ENCODE peak calls at places on chromosomes 5 and 9, in seven cellular contexts. U is kidney epithelial cell; R is AG10803; X is cardiac fibroblast; W is neural crest cell; S is CD4-positive, alpha-beta T cell; L is stimulated activated CD4-positive, alpha-beta T cell treated with anti-CD3 and anti-CD28 coated beads, TNF-alpha, amount 100 ng/mL, for 48 hours. C is an unnamed sample.

GRCh38 chr9:133514475-133515239 is 10.1 kb downstream of the MYMK start:
- DNase-seq in L (no peak), R (no peak), W (no peak), X (peak), S (no peak), U (no peak), C (no peak)

GRCh38 chr5:160359816-160360215 is 10.6 kb downstream of the C1QTNF2 start:
- DNase-seq in L (no peak), U (no peak), S (no peak), R (no peak), W (no peak), X (no peak), C (no peak)

GRCh38 chr5:138029944-138030343 is 2.9 kb downstream of the FAM13B start:
- DNase-seq in X (no peak), S (no peak), W (no peak), U (no peak), R (no peak), L (no peak), C (no peak)

GRCh38 chr5:132238901-132239500 is 11.3 kb upstream of the P4HA2 start:
- DNase-seq in U (no peak), S (no peak), L (no peak), R (no peak), X (no peak), W (no peak), C (peak)

GRCh38 chr9:14926941-14927624 is 16.9 kb upstream of the FREM1 start:
- DNase-seq in W (no peak), L (no peak), R (no peak), S (no peak), U (no peak), X (peak), C (no peak)

GRCh38 chr5:43386960-43387362 is 25.2 kb downstream of the CCL28 start:
- DNase-seq in U (no peak), L (no peak), W (no peak), X (no peak), S (no peak), R (no peak), C (no peak)

GRCh38 chr9:137411670-137412380 is 11.1 kb downstream of the EXD3 start:
- DNase-seq in L (peak), R (peak), S (no peak), W (no peak), X (peak), U (peak), C (peak)

GRCh38 chr5:2998106-2998505 is 246.6 kb upstream of the IRX2 start:
- DNase-seq in U (no peak), L (no peak), W (no peak), X (no peak), S (no peak), R (no peak), C (no peak)

GRCh38 chr5:39599721-39600431 is 175.1 kb upstream of the DAB2 start:
- DNase-seq in R (peak), U (no peak), S (no peak), X (peak), W (no peak), L (no peak), C (peak)

GRCh38 chr5:78636682-78637081 is 11.9 kb downstream of the LHFPL2 start:
- DNase-seq in S (no peak), U (no peak), R (no peak), L (no peak), X (no peak), W (no peak), C (no peak)

GRCh38 chr5:97111004-97111403 is 31.4 kb downstream of the LIX1 start:
- DNase-seq in L (no peak), U (no peak), S (no peak), W (no peak), R (no peak), X (no peak), C (no peak)

GRCh38 chr9:98318041-98318790 is 62.8 kb upstream of the TBC1D2 start:
- DNase-seq in X (no peak), W (no peak), L (no peak), U (no peak), R (no peak), S (no peak), C (no peak)

GRCh38 chr5:59835782-59836181 is 57.7 kb downstream of the PDE4D start:
- DNase-seq in U (no peak), W (no peak), S (no peak), L (no peak), X (no peak), R (no peak), C (no peak)

GRCh38 chr5:179120951-179121666 is 60.9 kb downstream of the ZNF354C start:
- DNase-seq in W (no peak), R (no peak), S (no peak), L (no peak), U (no peak), X (no peak), C (no peak)

GRCh38 chr9:23677446-23677845 is 148.6 kb downstream of the ELAVL2 start:
- DNase-seq in L (no peak), X (no peak), S (no peak), U (no peak), W (no peak), R (no peak), C (no peak)

GRCh38 chr5:9540791-9541190 is 5.1 kb downstream of the SEMA5A start:
- DNase-seq in L (no peak), R (peak), X (peak), S (no peak), U (no peak), W (no peak), C (no peak)

GRCh38 chr5:14107536-14107935 is 35.6 kb upstream of the TRIO start:
- DNase-seq in S (no peak), W (no peak), L (no peak), R (no peak), U (no peak), X (no peak), C (no peak)

GRCh38 chr5:68652507-68652906 is 437.0 kb downstream of the PIK3R1 start:
- DNase-seq in L (no peak), U (peak), S (no peak), W (no peak), R (peak), X (peak), C (peak)

GRCh38 chr5:16593013-16593412 is 23.8 kb downstream of the RETREG1 start:
- DNase-seq in W (no peak), S (no peak), X (peak), U (peak), L (no peak), R (peak), C (peak)

GRCh38 chr5:151417712-151418111 is 29.7 kb upstream of the SLC36A1 start:
- DNase-seq in L (no peak), X (no peak), R (no peak), U (no peak), S (no peak), W (no peak), C (no peak)

GRCh38 chr5:33737697-33738096 is 154.1 kb downstream of the ADAMTS12 start:
- DNase-seq in W (no peak), R (no peak), L (no peak), U (no peak), S (no peak), X (no peak), C (no peak)

GRCh38 chr5:76547891-76548524 is 75.2 kb downstream of the F2RL2 start:
- DNase-seq in R (no peak), X (no peak), W (no peak), U (no peak), L (no peak), S (no peak), C (no peak)

C was measured in myocyte.